ENCODE peak calls at places on chromosomes 4 and X, in seven cellular contexts. R is anterior cingulate cortex; M is H54; F is heart left ventricle; A is NCI-H1417; N is activated CD8-positive, alpha-beta T cell treated with anti-CD3 and anti-CD28 coated beads, Interleukin-2, amount 10 ng/mL, durations not matched to agents 7 days and 5 days; V is mesothelial cell of epicardium. Q is an unnamed sample.

GRCh38 chr4:8914461-8915171 is 43.0 kb upstream of the HMX1 start:
- DNase-seq in R (no peak), M (no peak), F (no peak), A (no peak), N (no peak), V (no peak), Q (no peak)

GRCh38 chr4:57100979-57101629 is 9.1 kb downstream of the IGFBP7 start:
- DNase-seq in R (no peak), M (no peak), F (no peak), A (no peak), N (no peak), V (no peak), Q (no peak)

GRCh38 chrX:13855689-13856425 is 39.0 kb upstream of the GPM6B start:
- DNase-seq in R (no peak), M (no peak), F (no peak), A (no peak), N (no peak), V (no peak), Q (peak)

GRCh38 chr4:139453041-139453370 is 915 bp upstream of the RAB33B start:
- DNase-seq in R (no peak), M (no peak), F (no peak), A (peak), N (peak), V (no peak), Q (peak)

GRCh38 chr4:140239311-140239710 is 85.3 kb upstream of the MAML3 start:
- DNase-seq in R (no peak), M (no peak), F (no peak), A (peak), N (no peak), V (no peak), Q (peak)

GRCh38 chr4:83490876-83491450 is 6.1 kb upstream of the ABRAXAS1 start:
- DNase-seq in R (no peak), M (peak), F (no peak), A (peak), N (no peak), V (no peak), Q (peak)

GRCh38 chr4:154779362-154779947 is 1.6 kb upstream of the RBM46 start:
- DNase-seq in R (no peak), M (no peak), F (no peak), A (no peak), N (no peak), V (no peak), Q (no peak)

GRCh38 chr4:118981839-118982381 is 93.3 kb downstream of the SYNPO2 start:
- DNase-seq in R (peak), M (peak), F (peak), A (peak), N (peak), V (peak), Q (peak)

GRCh38 chr4:96983830-96984229 is 1143.9 kb downstream of the PDHA2 start:
- DNase-seq in R (no peak), M (peak), F (no peak), A (no peak), N (no peak), V (no peak), Q (no peak)

GRCh38 chr4:1045595-1046201 is 34.3 kb downstream of the FGFRL1 start:
- DNase-seq in R (no peak), M (no peak), F (peak), A (no peak), N (no peak), V (no peak), Q (no peak)

GRCh38 chrX:47500541-47500940 is 17.5 kb upstream of the ZNF41 start:
- DNase-seq in R (no peak), M (no peak), F (no peak), A (no peak), N (no peak), V (no peak), Q (no peak)

GRCh38 chr4:16117164-16117563 is 33.3 kb upstream of the PROM1 start:
- DNase-seq in R (no peak), M (no peak), F (no peak), A (no peak), N (no peak), V (no peak), Q (no peak)

GRCh38 chrX:68429216-68429615 is 4.1 kb downstream of the OPHN1 start:
- DNase-seq in R (no peak), M (no peak), F (no peak), A (no peak), N (no peak), V (no peak), Q (no peak)

GRCh38 chr4:61064636-61065035 is 135.5 kb upstream of the ADGRL3 start:
- DNase-seq in R (peak), M (no peak), F (no peak), A (no peak), N (no peak), V (no peak), Q (no peak)

GRCh38 chr4:137531951-137532868 is at the start of gene PCDH18:
- DNase-seq in R (peak), M (peak), F (peak), A (no peak), N (no peak), V (peak), Q (peak)

GRCh38 chrX:12007881-12008280 is 130.4 kb upstream of the FRMPD4 start:
- DNase-seq in R (no peak), M (no peak), F (no peak), A (no peak), N (no peak), V (no peak), Q (no peak)

GRCh38 chr4:177251237-177251636 is 58.4 kb upstream of the NEIL3 start:
- DNase-seq in R (no peak), M (no peak), F (no peak), A (no peak), N (peak), V (no peak), Q (no peak)

GRCh38 chr4:122819708-122820449 is 6.8 kb upstream of the FGF2 start:
- DNase-seq in R (no peak), M (no peak), F (no peak), A (no peak), N (no peak), V (no peak), Q (no peak)